ENCODE peak calls at places on chromosome 9, in eight cellular contexts. One of them, this sample, is unnamed.

GRCh38 chr9:36091028-36091953 is 45.2 kb upstream of the GLIPR2 start:
- DNase-seq in CD4-positive, CD25-positive, alpha-beta regulatory T cell: no peak
- DNase-seq in epithelial cell of prostate: no peak
- DNase-seq in A549: no peak
- DNase-seq in stimulated activated CD4-positive, alpha-beta T cell treated with anti-CD3 and anti-CD28 coated beads, Interleukin-1b, Interleukin-23, amount 100 ng/mL, for 4 hours: no peak
- DNase-seq in stimulated activated CD8-positive, alpha-beta memory T cell treated with anti-CD3 and anti-CD28 coated beads, Interleukin-15, amount 100 ng/mL, for 4 hours: no peak
- DNase-seq in activated T-helper 2 cell treated with anti-CD3 and anti-CD28 coated beads, Interferon-gamma antibody, Interleukin-2, Interleukin-4, amounts not matched to agents 10 μg/mL and 5 μg/mL and 100 μg/mL, durations not matched to agents 14 hours and 24 hours and 36 hours: no peak
- DNase-seq in EL: peak
- DNase-seq in this sample: no peak

GRCh38 chr9:751137-752051 is 90.1 kb upstream of the DMRT1 start:
- DNase-seq in epithelial cell of prostate: no peak
- DNase-seq in stimulated activated CD8-positive, alpha-beta memory T cell treated with anti-CD3 and anti-CD28 coated beads, Interleukin-15, amount 100 ng/mL, for 4 hours: no peak
- DNase-seq in activated T-helper 2 cell treated with anti-CD3 and anti-CD28 coated beads, Interferon-gamma antibody, Interleukin-2, Interleukin-4, amounts not matched to agents 10 μg/mL and 5 μg/mL and 100 μg/mL, durations not matched to agents 14 hours and 24 hours and 36 hours: no peak
- DNase-seq in A549: no peak
- DNase-seq in stimulated activated CD4-positive, alpha-beta T cell treated with anti-CD3 and anti-CD28 coated beads, Interleukin-1b, Interleukin-23, amount 100 ng/mL, for 4 hours: no peak
- DNase-seq in CD4-positive, CD25-positive, alpha-beta regulatory T cell: no peak
- DNase-seq in EL: peak
- DNase-seq in this sample: no peak

GRCh38 chr9:74444389-74444788 is 52.7 kb upstream of the RORB start:
- DNase-seq in stimulated activated CD4-positive, alpha-beta T cell treated with anti-CD3 and anti-CD28 coated beads, Interleukin-1b, Interleukin-23, amount 100 ng/mL, for 4 hours: no peak
- DNase-seq in EL: no peak
- DNase-seq in CD4-positive, CD25-positive, alpha-beta regulatory T cell: no peak
- DNase-seq in activated T-helper 2 cell treated with anti-CD3 and anti-CD28 coated beads, Interferon-gamma antibody, Interleukin-2, Interleukin-4, amounts not matched to agents 10 μg/mL and 5 μg/mL and 100 μg/mL, durations not matched to agents 14 hours and 24 hours and 36 hours: no peak
- DNase-seq in epithelial cell of prostate: no peak
- DNase-seq in stimulated activated CD8-positive, alpha-beta memory T cell treated with anti-CD3 and anti-CD28 coated beads, Interleukin-15, amount 100 ng/mL, for 4 hours: no peak
- DNase-seq in A549: no peak
- DNase-seq in this sample: no peak

GRCh38 chr9:132074736-132075135 is 4.9 kb downstream of the MED27 start:
- DNase-seq in A549: no peak
- DNase-seq in CD4-positive, CD25-positive, alpha-beta regulatory T cell: no peak
- DNase-seq in activated T-helper 2 cell treated with anti-CD3 and anti-CD28 coated beads, Interferon-gamma antibody, Interleukin-2, Interleukin-4, amounts not matched to agents 10 μg/mL and 5 μg/mL and 100 μg/mL, durations not matched to agents 14 hours and 24 hours and 36 hours: no peak
- DNase-seq in stimulated activated CD4-positive, alpha-beta T cell treated with anti-CD3 and anti-CD28 coated beads, Interleukin-1b, Interleukin-23, amount 100 ng/mL, for 4 hours: no peak
- DNase-seq in stimulated activated CD8-positive, alpha-beta memory T cell treated with anti-CD3 and anti-CD28 coated beads, Interleukin-15, amount 100 ng/mL, for 4 hours: no peak
- DNase-seq in epithelial cell of prostate: no peak
- DNase-seq in EL: peak
- DNase-seq in this sample: no peak

GRCh38 chr9:111038336-111039202 is at the start of gene LPAR1:
- DNase-seq in activated T-helper 2 cell treated with anti-CD3 and anti-CD28 coated beads, Interferon-gamma antibody, Interleukin-2, Interleukin-4, amounts not matched to agents 10 μg/mL and 5 μg/mL and 100 μg/mL, durations not matched to agents 14 hours and 24 hours and 36 hours: no peak
- DNase-seq in epithelial cell of prostate: no peak
- DNase-seq in stimulated activated CD4-positive, alpha-beta T cell treated with anti-CD3 and anti-CD28 coated beads, Interleukin-1b, Interleukin-23, amount 100 ng/mL, for 4 hours: no peak
- DNase-seq in EL: peak
- DNase-seq in CD4-positive, CD25-positive, alpha-beta regulatory T cell: no peak
- DNase-seq in A549: no peak
- DNase-seq in stimulated activated CD8-positive, alpha-beta memory T cell treated with anti-CD3 and anti-CD28 coated beads, Interleukin-15, amount 100 ng/mL, for 4 hours: no peak
- DNase-seq in this sample: no peak

GRCh38 chr9:95062601-95063065 is 254.9 kb downstream of the FANCC start:
- DNase-seq in EL: no peak
- DNase-seq in stimulated activated CD8-positive, alpha-beta memory T cell treated with anti-CD3 and anti-CD28 coated beads, Interleukin-15, amount 100 ng/mL, for 4 hours: no peak
- DNase-seq in activated T-helper 2 cell treated with anti-CD3 and anti-CD28 coated beads, Interferon-gamma antibody, Interleukin-2, Interleukin-4, amounts not matched to agents 10 μg/mL and 5 μg/mL and 100 μg/mL, durations not matched to agents 14 hours and 24 hours and 36 hours: no peak
- DNase-seq in A549: no peak
- DNase-seq in CD4-positive, CD25-positive, alpha-beta regulatory T cell: no peak
- DNase-seq in epithelial cell of prostate: no peak
- DNase-seq in stimulated activated CD4-positive, alpha-beta T cell treated with anti-CD3 and anti-CD28 coated beads, Interleukin-1b, Interleukin-23, amount 100 ng/mL, for 4 hours: no peak
- DNase-seq in this sample: no peak

GRCh38 chr9:36991516-36992134 is 42.4 kb downstream of the PAX5 start:
- DNase-seq in A549: peak
- DNase-seq in CD4-positive, CD25-positive, alpha-beta regulatory T cell: no peak
- DNase-seq in stimulated activated CD8-positive, alpha-beta memory T cell treated with anti-CD3 and anti-CD28 coated beads, Interleukin-15, amount 100 ng/mL, for 4 hours: no peak
- DNase-seq in epithelial cell of prostate: no peak
- DNase-seq in activated T-helper 2 cell treated with anti-CD3 and anti-CD28 coated beads, Interferon-gamma antibody, Interleukin-2, Interleukin-4, amounts not matched to agents 10 μg/mL and 5 μg/mL and 100 μg/mL, durations not matched to agents 14 hours and 24 hours and 36 hours: no peak
- DNase-seq in stimulated activated CD4-positive, alpha-beta T cell treated with anti-CD3 and anti-CD28 coated beads, Interleukin-1b, Interleukin-23, amount 100 ng/mL, for 4 hours: peak
- DNase-seq in EL: peak
- DNase-seq in this sample: no peak

GRCh38 chr9:88803551-88804288 is 187.5 kb upstream of the S1PR3 start:
- DNase-seq in A549: no peak
- DNase-seq in EL: peak
- DNase-seq in CD4-positive, CD25-positive, alpha-beta regulatory T cell: no peak
- DNase-seq in epithelial cell of prostate: no peak
- DNase-seq in activated T-helper 2 cell treated with anti-CD3 and anti-CD28 coated beads, Interferon-gamma antibody, Interleukin-2, Interleukin-4, amounts not matched to agents 10 μg/mL and 5 μg/mL and 100 μg/mL, durations not matched to agents 14 hours and 24 hours and 36 hours: no peak
- DNase-seq in stimulated activated CD8-positive, alpha-beta memory T cell treated with anti-CD3 and anti-CD28 coated beads, Interleukin-15, amount 100 ng/mL, for 4 hours: no peak
- DNase-seq in stimulated activated CD4-positive, alpha-beta T cell treated with anti-CD3 and anti-CD28 coated beads, Interleukin-1b, Interleukin-23, amount 100 ng/mL, for 4 hours: no peak
- DNase-seq in this sample: no peak

GRCh38 chr9:8156336-8156735 is 356.8 kb upstream of the DMAC1 start:
- DNase-seq in activated T-helper 2 cell treated with anti-CD3 and anti-CD28 coated beads, Interferon-gamma antibody, Interleukin-2, Interleukin-4, amounts not matched to agents 10 μg/mL and 5 μg/mL and 100 μg/mL, durations not matched to agents 14 hours and 24 hours and 36 hours: no peak
- DNase-seq in A549: no peak
- DNase-seq in CD4-positive, CD25-positive, alpha-beta regulatory T cell: no peak
- DNase-seq in EL: no peak
- DNase-seq in stimulated activated CD4-positive, alpha-beta T cell treated with anti-CD3 and anti-CD28 coated beads, Interleukin-1b, Interleukin-23, amount 100 ng/mL, for 4 hours: no peak
- DNase-seq in epithelial cell of prostate: no peak
- DNase-seq in stimulated activated CD8-positive, alpha-beta memory T cell treated with anti-CD3 and anti-CD28 coated beads, Interleukin-15, amount 100 ng/mL, for 4 hours: no peak
- DNase-seq in this sample: no peak

GRCh38 chr9:132201780-132202703 is 40.2 kb downstream of the NTNG2 start:
- DNase-seq in stimulated activated CD8-positive, alpha-beta memory T cell treated with anti-CD3 and anti-CD28 coated beads, Interleukin-15, amount 100 ng/mL, for 4 hours: no peak
- DNase-seq in A549: no peak
- DNase-seq in EL: no peak
- DNase-seq in activated T-helper 2 cell treated with anti-CD3 and anti-CD28 coated beads, Interferon-gamma antibody, Interleukin-2, Interleukin-4, amounts not matched to agents 10 μg/mL and 5 μg/mL and 100 μg/mL, durations not matched to agents 14 hours and 24 hours and 36 hours: no peak
- DNase-seq in CD4-positive, CD25-positive, alpha-beta regulatory T cell: no peak
- DNase-seq in epithelial cell of prostate: no peak
- DNase-seq in stimulated activated CD4-positive, alpha-beta T cell treated with anti-CD3 and anti-CD28 coated beads, Interleukin-1b, Interleukin-23, amount 100 ng/mL, for 4 hours: no peak
- DNase-seq in this sample: no peak

GRCh38 chr9:98580956-98581355 is 127.8 kb downstream of the GABBR2 start:
- DNase-seq in stimulated activated CD8-positive, alpha-beta memory T cell treated with anti-CD3 and anti-CD28 coated beads, Interleukin-15, amount 100 ng/mL, for 4 hours: no peak
- DNase-seq in activated T-helper 2 cell treated with anti-CD3 and anti-CD28 coated beads, Interferon-gamma antibody, Interleukin-2, Interleukin-4, amounts not matched to agents 10 μg/mL and 5 μg/mL and 100 μg/mL, durations not matched to agents 14 hours and 24 hours and 36 hours: no peak
- DNase-seq in epithelial cell of prostate: no peak
- DNase-seq in CD4-positive, CD25-positive, alpha-beta regulatory T cell: no peak
- DNase-seq in A549: no peak
- DNase-seq in EL: no peak
- DNase-seq in stimulated activated CD4-positive, alpha-beta T cell treated with anti-CD3 and anti-CD28 coated beads, Interleukin-1b, Interleukin-23, amount 100 ng/mL, for 4 hours: no peak
- DNase-seq in this sample: no peak

GRCh38 chr9:127700594-127701255 is 6.1 kb upstream of the CFAP157 start:
- DNase-seq in activated T-helper 2 cell treated with anti-CD3 and anti-CD28 coated beads, Interferon-gamma antibody, Interleukin-2, Interleukin-4, amounts not matched to agents 10 μg/mL and 5 μg/mL and 100 μg/mL, durations not matched to agents 14 hours and 24 hours and 36 hours: no peak
- DNase-seq in stimulated activated CD8-positive, alpha-beta memory T cell treated with anti-CD3 and anti-CD28 coated beads, Interleukin-15, amount 100 ng/mL, for 4 hours: no peak
- DNase-seq in CD4-positive, CD25-positive, alpha-beta regulatory T cell: no peak
- DNase-seq in epithelial cell of prostate: no peak
- DNase-seq in EL: no peak
- DNase-seq in A549: no peak
- DNase-seq in stimulated activated CD4-positive, alpha-beta T cell treated with anti-CD3 and anti-CD28 coated beads, Interleukin-1b, Interleukin-23, amount 100 ng/mL, for 4 hours: no peak
- DNase-seq in this sample: no peak

GRCh38 chr9:121631115-121631514 is 20.3 kb upstream of the DAB2IP start:
- DNase-seq in A549: no peak
- DNase-seq in CD4-positive, CD25-positive, alpha-beta regulatory T cell: no peak
- DNase-seq in activated T-helper 2 cell treated with anti-CD3 and anti-CD28 coated beads, Interferon-gamma antibody, Interleukin-2, Interleukin-4, amounts not matched to agents 10 μg/mL and 5 μg/mL and 100 μg/mL, durations not matched to agents 14 hours and 24 hours and 36 hours: no peak
- DNase-seq in stimulated activated CD4-positive, alpha-beta T cell treated with anti-CD3 and anti-CD28 coated beads, Interleukin-1b, Interleukin-23, amount 100 ng/mL, for 4 hours: no peak
- DNase-seq in EL: no peak
- DNase-seq in stimulated activated CD8-positive, alpha-beta memory T cell treated with anti-CD3 and anti-CD28 coated beads, Interleukin-15, amount 100 ng/mL, for 4 hours: no peak
- DNase-seq in epithelial cell of prostate: no peak
- DNase-seq in this sample: no peak

GRCh38 chr9:93962561-93963440 is 7.6 kb upstream of the BARX1 start:
- DNase-seq in stimulated activated CD4-positive, alpha-beta T cell treated with anti-CD3 and anti-CD28 coated beads, Interleukin-1b, Interleukin-23, amount 100 ng/mL, for 4 hours: peak
- DNase-seq in CD4-positive, CD25-positive, alpha-beta regulatory T cell: peak
- DNase-seq in EL: peak
- DNase-seq in stimulated activated CD8-positive, alpha-beta memory T cell treated with anti-CD3 and anti-CD28 coated beads, Interleukin-15, amount 100 ng/mL, for 4 hours: peak
- DNase-seq in epithelial cell of prostate: no peak
- DNase-seq in activated T-helper 2 cell treated with anti-CD3 and anti-CD28 coated beads, Interferon-gamma antibody, Interleukin-2, Interleukin-4, amounts not matched to agents 10 μg/mL and 5 μg/mL and 100 μg/mL, durations not matched to agents 14 hours and 24 hours and 36 hours: peak
- DNase-seq in A549: peak
- DNase-seq in this sample: peak

GRCh38 chr9:91915524-91916266 is 34.3 kb downstream of the ROR2 start:
- DNase-seq in activated T-helper 2 cell treated with anti-CD3 and anti-CD28 coated beads, Interferon-gamma antibody, Interleukin-2, Interleukin-4, amounts not matched to agents 10 μg/mL and 5 μg/mL and 100 μg/mL, durations not matched to agents 14 hours and 24 hours and 36 hours: no peak
- DNase-seq in A549: no peak
- DNase-seq in CD4-positive, CD25-positive, alpha-beta regulatory T cell: no peak
- DNase-seq in epithelial cell of prostate: no peak
- DNase-seq in stimulated activated CD4-positive, alpha-beta T cell treated with anti-CD3 and anti-CD28 coated beads, Interleukin-1b, Interleukin-23, amount 100 ng/mL, for 4 hours: no peak
- DNase-seq in EL: no peak
- DNase-seq in stimulated activated CD8-positive, alpha-beta memory T cell treated with anti-CD3 and anti-CD28 coated beads, Interleukin-15, amount 100 ng/mL, for 4 hours: no peak
- DNase-seq in this sample: no peak

GRCh38 chr9:36738318-36738975 is 165.8 kb downstream of the MELK start:
- DNase-seq in stimulated activated CD4-positive, alpha-beta T cell treated with anti-CD3 and anti-CD28 coated beads, Interleukin-1b, Interleukin-23, amount 100 ng/mL, for 4 hours: no peak
- DNase-seq in CD4-positive, CD25-positive, alpha-beta regulatory T cell: no peak
- DNase-seq in epithelial cell of prostate: peak
- DNase-seq in A549: peak
- DNase-seq in EL: peak
- DNase-seq in stimulated activated CD8-positive, alpha-beta memory T cell treated with anti-CD3 and anti-CD28 coated beads, Interleukin-15, amount 100 ng/mL, for 4 hours: no peak
- DNase-seq in activated T-helper 2 cell treated with anti-CD3 and anti-CD28 coated beads, Interferon-gamma antibody, Interleukin-2, Interleukin-4, amounts not matched to agents 10 μg/mL and 5 μg/mL and 100 μg/mL, durations not matched to agents 14 hours and 24 hours and 36 hours: no peak
- DNase-seq in this sample: no peak

GRCh38 chr9:5596173-5596572 is 32.7 kb upstream of the RIC1 start:
- DNase-seq in CD4-positive, CD25-positive, alpha-beta regulatory T cell: no peak
- DNase-seq in stimulated activated CD4-positive, alpha-beta T cell treated with anti-CD3 and anti-CD28 coated beads, Interleukin-1b, Interleukin-23, amount 100 ng/mL, for 4 hours: no peak
- DNase-seq in stimulated activated CD8-positive, alpha-beta memory T cell treated with anti-CD3 and anti-CD28 coated beads, Interleukin-15, amount 100 ng/mL, for 4 hours: no peak
- DNase-seq in epithelial cell of prostate: no peak
- DNase-seq in activated T-helper 2 cell treated with anti-CD3 and anti-CD28 coated beads, Interferon-gamma antibody, Interleukin-2, Interleukin-4, amounts not matched to agents 10 μg/mL and 5 μg/mL and 100 μg/mL, durations not matched to agents 14 hours and 24 hours and 36 hours: no peak
- DNase-seq in A549: no peak
- DNase-seq in EL: no peak
- DNase-seq in this sample: no peak

GRCh38 chr9:108416321-108416720 is 439.5 kb downstream of the ACTL7B start:
- DNase-seq in CD4-positive, CD25-positive, alpha-beta regulatory T cell: no peak
- DNase-seq in A549: no peak
- DNase-seq in stimulated activated CD8-positive, alpha-beta memory T cell treated with anti-CD3 and anti-CD28 coated beads, Interleukin-15, amount 100 ng/mL, for 4 hours: no peak
- DNase-seq in activated T-helper 2 cell treated with anti-CD3 and anti-CD28 coated beads, Interferon-gamma antibody, Interleukin-2, Interleukin-4, amounts not matched to agents 10 μg/mL and 5 μg/mL and 100 μg/mL, durations not matched to agents 14 hours and 24 hours and 36 hours: no peak
- DNase-seq in epithelial cell of prostate: no peak
- DNase-seq in stimulated activated CD4-positive, alpha-beta T cell treated with anti-CD3 and anti-CD28 coated beads, Interleukin-1b, Interleukin-23, amount 100 ng/mL, for 4 hours: no peak
- DNase-seq in EL: peak
- DNase-seq in this sample: no peak

GRCh38 chr9:82031538-82032280 is 43.1 kb downstream of the SPATA31D1 start:
- DNase-seq in CD4-positive, CD25-positive, alpha-beta regulatory T cell: no peak
- DNase-seq in epithelial cell of prostate: peak
- DNase-seq in stimulated activated CD4-positive, alpha-beta T cell treated with anti-CD3 and anti-CD28 coated beads, Interleukin-1b, Interleukin-23, amount 100 ng/mL, for 4 hours: no peak
- DNase-seq in stimulated activated CD8-positive, alpha-beta memory T cell treated with anti-CD3 and anti-CD28 coated beads, Interleukin-15, amount 100 ng/mL, for 4 hours: no peak
- DNase-seq in activated T-helper 2 cell treated with anti-CD3 and anti-CD28 coated beads, Interferon-gamma antibody, Interleukin-2, Interleukin-4, amounts not matched to agents 10 μg/mL and 5 μg/mL and 100 μg/mL, durations not matched to agents 14 hours and 24 hours and 36 hours: no peak
- DNase-seq in A549: no peak
- DNase-seq in EL: peak
- DNase-seq in this sample: no peak

GRCh38 chr9:78291240-78291915 is 5.5 kb upstream of the PSAT1 start:
- DNase-seq in epithelial cell of prostate: no peak
- DNase-seq in A549: no peak
- DNase-seq in activated T-helper 2 cell treated with anti-CD3 and anti-CD28 coated beads, Interferon-gamma antibody, Interleukin-2, Interleukin-4, amounts not matched to agents 10 μg/mL and 5 μg/mL and 100 μg/mL, durations not matched to agents 14 hours and 24 hours and 36 hours: no peak
- DNase-seq in CD4-positive, CD25-positive, alpha-beta regulatory T cell: no peak
- DNase-seq in stimulated activated CD4-positive, alpha-beta T cell treated with anti-CD3 and anti-CD28 coated beads, Interleukin-1b, Interleukin-23, amount 100 ng/mL, for 4 hours: no peak
- DNase-seq in stimulated activated CD8-positive, alpha-beta memory T cell treated with anti-CD3 and anti-CD28 coated beads, Interleukin-15, amount 100 ng/mL, for 4 hours: no peak
- DNase-seq in EL: no peak
- DNase-seq in this sample: no peak

GRCh38 chr9:128607642-128608350 is 48.9 kb downstream of the DYNC2I2 start:
- DNase-seq in stimulated activated CD4-positive, alpha-beta T cell treated with anti-CD3 and anti-CD28 coated beads, Interleukin-1b, Interleukin-23, amount 100 ng/mL, for 4 hours: no peak
- DNase-seq in activated T-helper 2 cell treated with anti-CD3 and anti-CD28 coated beads, Interferon-gamma antibody, Interleukin-2, Interleukin-4, amounts not matched to agents 10 μg/mL and 5 μg/mL and 100 μg/mL, durations not matched to agents 14 hours and 24 hours and 36 hours: no peak
- DNase-seq in A549: no peak
- DNase-seq in CD4-positive, CD25-positive, alpha-beta regulatory T cell: no peak
- DNase-seq in epithelial cell of prostate: no peak
- DNase-seq in EL: no peak
- DNase-seq in stimulated activated CD8-positive, alpha-beta memory T cell treated with anti-CD3 and anti-CD28 coated beads, Interleukin-15, amount 100 ng/mL, for 4 hours: no peak
- DNase-seq in this sample: no peak

GRCh38 chr9:33202552-33203300 is 35.6 kb upstream of the B4GALT1 start:
- DNase-seq in stimulated activated CD4-positive, alpha-beta T cell treated with anti-CD3 and anti-CD28 coated beads, Interleukin-1b, Interleukin-23, amount 100 ng/mL, for 4 hours: no peak
- DNase-seq in activated T-helper 2 cell treated with anti-CD3 and anti-CD28 coated beads, Interferon-gamma antibody, Interleukin-2, Interleukin-4, amounts not matched to agents 10 μg/mL and 5 μg/mL and 100 μg/mL, durations not matched to agents 14 hours and 24 hours and 36 hours: peak
- DNase-seq in EL: peak
- DNase-seq in epithelial cell of prostate: no peak
- DNase-seq in CD4-positive, CD25-positive, alpha-beta regulatory T cell: no peak
- DNase-seq in stimulated activated CD8-positive, alpha-beta memory T cell treated with anti-CD3 and anti-CD28 coated beads, Interleukin-15, amount 100 ng/mL, for 4 hours: peak
- DNase-seq in A549: no peak
- DNase-seq in this sample: peak

GRCh38 chr9:18756712-18757125 is 276.3 kb downstream of the SAXO1 start:
- DNase-seq in CD4-positive, CD25-positive, alpha-beta regulatory T cell: no peak
- DNase-seq in A549: no peak
- DNase-seq in epithelial cell of prostate: no peak
- DNase-seq in activated T-helper 2 cell treated with anti-CD3 and anti-CD28 coated beads, Interferon-gamma antibody, Interleukin-2, Interleukin-4, amounts not matched to agents 10 μg/mL and 5 μg/mL and 100 μg/mL, durations not matched to agents 14 hours and 24 hours and 36 hours: no peak
- DNase-seq in EL: no peak
- DNase-seq in stimulated activated CD8-positive, alpha-beta memory T cell treated with anti-CD3 and anti-CD28 coated beads, Interleukin-15, amount 100 ng/mL, for 4 hours: no peak
- DNase-seq in stimulated activated CD4-positive, alpha-beta T cell treated with anti-CD3 and anti-CD28 coated beads, Interleukin-1b, Interleukin-23, amount 100 ng/mL, for 4 hours: no peak
- DNase-seq in this sample: no peak

This sample was measured in activated T-helper 9 cell treated with anti-CD3 and anti-CD28 coated beads, Interleukin-2, amount 50 U/mL, for 16 hours.